ENCODE peak calls at places on chromosomes 1 and 21, in six cellular contexts. One of them, this sample, is unnamed. For H3K27me3, the result is how much of the 10 kb centered on the place peaks cover.

GRCh38 chr21:36980280-36981048 is 14.0 kb upstream of the HLCS start:
- DNase-seq in vagina: no peak
- DNase-seq in Peyer's patch: no peak
- DNase-seq in IMR-90: no peak
- DNase-seq in HCT116: no peak
- DNase-seq in K562: no peak
- DNase-seq in this sample: peak

GRCh38 chr1:157405662-157406061 is 146.7 kb downstream of the FCRL5 start:
- DNase-seq in vagina: no peak
- DNase-seq in Peyer's patch: no peak
- DNase-seq in IMR-90: no peak
- DNase-seq in HCT116: no peak
- DNase-seq in K562: no peak
- DNase-seq in this sample: no peak

GRCh38 chr1:183604048-183604808 is 14.0 kb upstream of the NCF2 start:
- DNase-seq in vagina: no peak
- DNase-seq in Peyer's patch: peak
- DNase-seq in IMR-90: peak
- DNase-seq in HCT116: no peak
- DNase-seq in K562: peak
- DNase-seq in this sample: no peak

GRCh38 chr1:85608851-85609250 is 28.3 kb downstream of the CCN1 start:
- DNase-seq in vagina: no peak
- DNase-seq in Peyer's patch: no peak
- DNase-seq in IMR-90: no peak
- DNase-seq in HCT116: no peak
- DNase-seq in K562: no peak
- DNase-seq in this sample: no peak

GRCh38 chr1:27418326-27418761 is 25.9 kb downstream of the GPR3 start:
- DNase-seq in vagina: no peak
- DNase-seq in Peyer's patch: peak
- DNase-seq in IMR-90: peak
- DNase-seq in HCT116: no peak
- DNase-seq in K562: no peak
- DNase-seq in this sample: no peak

GRCh38 chr1:66571789-66572188 is 37.8 kb downstream of the SGIP1 start:
- DNase-seq in vagina: no peak
- DNase-seq in Peyer's patch: no peak
- DNase-seq in IMR-90: peak
- DNase-seq in HCT116: peak
- DNase-seq in K562: no peak
- DNase-seq in this sample: no peak

GRCh38 chr1:117339866-117340357 is 27.3 kb upstream of the MAN1A2 start:
- DNase-seq in vagina: no peak
- DNase-seq in Peyer's patch: no peak
- DNase-seq in IMR-90: peak
- DNase-seq in HCT116: peak
- DNase-seq in K562: peak
- DNase-seq in this sample: no peak

GRCh38 chr1:11784993-11785769 is 20.6 kb downstream of the MTHFR start:
- DNase-seq in vagina: no peak
- DNase-seq in Peyer's patch: peak
- DNase-seq in IMR-90: peak
- DNase-seq in HCT116: peak
- DNase-seq in K562: peak
- DNase-seq in this sample: peak

GRCh38 chr1:230081751-230082150 is 14.7 kb downstream of the GALNT2 start:
- DNase-seq in vagina: no peak
- DNase-seq in Peyer's patch: no peak
- DNase-seq in IMR-90: no peak
- DNase-seq in HCT116: no peak
- DNase-seq in K562: no peak
- DNase-seq in this sample: no peak

GRCh38 chr1:22870201-22870871 is 102.3 kb downstream of the LACTBL1 start:
- DNase-seq in vagina: no peak
- DNase-seq in Peyer's patch: no peak
- DNase-seq in IMR-90: peak
- DNase-seq in HCT116: no peak
- DNase-seq in K562: no peak
- DNase-seq in this sample: no peak

GRCh38 chr1:69929278-69930057 is 275.9 kb downstream of the LRRC40 start:
- DNase-seq in vagina: no peak
- DNase-seq in Peyer's patch: no peak
- DNase-seq in IMR-90: no peak
- DNase-seq in HCT116: no peak
- DNase-seq in K562: no peak
- DNase-seq in this sample: no peak

GRCh38 chr21:44375281-44375651 is 21.8 kb downstream of the TRPM2 start:
- DNase-seq in vagina: no peak
- DNase-seq in Peyer's patch: peak
- DNase-seq in IMR-90: no peak
- DNase-seq in HCT116: no peak
- DNase-seq in K562: no peak
- DNase-seq in this sample: peak

GRCh38 chr1:53712276-53712675 is 26.7 kb downstream of the GLIS1 start:
- DNase-seq in vagina: no peak
- DNase-seq in Peyer's patch: no peak
- DNase-seq in IMR-90: no peak
- DNase-seq in HCT116: no peak
- DNase-seq in K562: no peak
- DNase-seq in this sample: no peak

GRCh38 chr1:35047188-35047858 is 15.6 kb upstream of the ZMYM6 start:
- DNase-seq in vagina: no peak
- DNase-seq in Peyer's patch: no peak
- DNase-seq in IMR-90: peak
- DNase-seq in HCT116: no peak
- DNase-seq in K562: no peak
- DNase-seq in this sample: no peak

GRCh38 chr21:44739316-44739715 is 27.9 kb upstream of the TSPEAR start:
- DNase-seq in vagina: no peak
- DNase-seq in Peyer's patch: no peak
- DNase-seq in IMR-90: no peak
- DNase-seq in HCT116: no peak
- DNase-seq in K562: no peak
- DNase-seq in this sample: no peak

GRCh38 chr21:33847586-33848251 is 67.9 kb downstream of the ATP5PO start:
- DNase-seq in vagina: no peak
- DNase-seq in Peyer's patch: no peak
- DNase-seq in IMR-90: no peak
- DNase-seq in HCT116: no peak
- DNase-seq in K562: no peak
- DNase-seq in this sample: no peak

GRCh38 chr1:6795661-6796060 is 10.4 kb downstream of the CAMTA1 start:
- DNase-seq in vagina: no peak
- DNase-seq in Peyer's patch: no peak
- DNase-seq in IMR-90: peak
- DNase-seq in HCT116: no peak
- DNase-seq in K562: no peak
- DNase-seq in this sample: no peak

GRCh38 chr1:187788686-187789085 is 959.9 kb downstream of the PLA2G4A start:
- DNase-seq in vagina: no peak
- DNase-seq in Peyer's patch: no peak
- DNase-seq in IMR-90: no peak
- DNase-seq in HCT116: no peak
- DNase-seq in K562: no peak
- DNase-seq in this sample: no peak

GRCh38 chr1:214552174-214552608 is 789 bp upstream of the PTPN14 start:
- DNase-seq in vagina: no peak
- DNase-seq in Peyer's patch: peak
- DNase-seq in IMR-90: peak
- DNase-seq in HCT116: peak
- DNase-seq in K562: no peak
- DNase-seq in this sample: no peak

GRCh38 chr1:205667909-205668643 is 12.2 kb downstream of the SLC45A3 start:
- DNase-seq in vagina: no peak
- DNase-seq in Peyer's patch: no peak
- DNase-seq in IMR-90: no peak
- DNase-seq in HCT116: no peak
- DNase-seq in K562: no peak
- DNase-seq in this sample: no peak

GRCh38 chr1:48917901-48918603 is 141.4 kb upstream of the BEND5 start:
- DNase-seq in vagina: no peak
- DNase-seq in Peyer's patch: no peak
- DNase-seq in IMR-90: no peak
- DNase-seq in HCT116: no peak
- DNase-seq in K562: no peak
- DNase-seq in this sample: peak

GRCh38 chr1:153307221-153307600 is 5.5 kb downstream of the PGLYRP3 start:
- DNase-seq in vagina: no peak
- DNase-seq in Peyer's patch: no peak
- DNase-seq in IMR-90: no peak
- DNase-seq in HCT116: no peak
- DNase-seq in K562: no peak
- DNase-seq in this sample: no peak

GRCh38 chr1:38992450-38993111 is 1.5 kb downstream of the AKIRIN1 start:
- DNase-seq in vagina: no peak
- DNase-seq in Peyer's patch: no peak
- DNase-seq in IMR-90: no peak
- DNase-seq in HCT116: no peak
- DNase-seq in K562: no peak
- DNase-seq in this sample: no peak

GRCh38 chr21:30561264-30561895 is at the start of gene KRTAP19-7:
- DNase-seq in vagina: no peak
- DNase-seq in Peyer's patch: no peak
- DNase-seq in IMR-90: no peak
- DNase-seq in HCT116: no peak
- DNase-seq in K562: no peak
- DNase-seq in this sample: no peak
- H3K27ac ChIP-seq in vagina: no peak
- H3K27ac ChIP-seq in Peyer's patch: no peak
- H3K27ac ChIP-seq in IMR-90: no peak
- H3K27ac ChIP-seq in HCT116: no peak
- H3K27ac ChIP-seq in K562: no peak
- H3K27ac ChIP-seq in this sample: no peak

GRCh38 chr1:3069491-3070303 is 694 bp downstream of the PRDM16 start:
- DNase-seq in vagina: no peak
- DNase-seq in Peyer's patch: no peak
- DNase-seq in IMR-90: peak
- DNase-seq in HCT116: peak
- DNase-seq in K562: no peak
- DNase-seq in this sample: peak
- H3K27me3 ChIP-seq in vagina: under half
- H3K27me3 ChIP-seq in Peyer's patch: under half
- H3K27me3 ChIP-seq in IMR-90: half or more
- H3K27me3 ChIP-seq in HCT116: under half
- H3K27me3 ChIP-seq in K562: under half
- H3K27me3 ChIP-seq in this sample: under half

GRCh38 chr1:232675267-232675666 is 45.3 kb upstream of the SIPA1L2 start:
- DNase-seq in vagina: no peak
- DNase-seq in Peyer's patch: no peak
- DNase-seq in IMR-90: peak
- DNase-seq in HCT116: no peak
- DNase-seq in K562: no peak
- DNase-seq in this sample: peak

GRCh38 chr1:232664844-232665777 is 35.2 kb upstream of the SIPA1L2 start:
- DNase-seq in vagina: no peak
- DNase-seq in Peyer's patch: no peak
- DNase-seq in IMR-90: no peak
- DNase-seq in HCT116: no peak
- DNase-seq in K562: no peak
- DNase-seq in this sample: no peak

GRCh38 chr1:232667781-232668101 is 37.8 kb upstream of the SIPA1L2 start:
- DNase-seq in vagina: no peak
- DNase-seq in Peyer's patch: no peak
- DNase-seq in IMR-90: peak
- DNase-seq in HCT116: no peak
- DNase-seq in K562: no peak
- DNase-seq in this sample: no peak

GRCh38 chr1:232667094-232667780 is 37.3 kb upstream of the SIPA1L2 start:
- DNase-seq in vagina: no peak
- DNase-seq in Peyer's patch: no peak
- DNase-seq in IMR-90: no peak
- DNase-seq in HCT116: no peak
- DNase-seq in K562: no peak
- DNase-seq in this sample: no peak

GRCh38 chr1:232669981-232670763 is 40.2 kb upstream of the SIPA1L2 start:
- DNase-seq in vagina: no peak
- DNase-seq in Peyer's patch: no peak
- DNase-seq in IMR-90: peak
- DNase-seq in HCT116: no peak
- DNase-seq in K562: no peak
- DNase-seq in this sample: no peak
- TF ChIP-seq POLR2A in vagina: no peak
- TF ChIP-seq POLR2A in Peyer's patch: no peak
- TF ChIP-seq POLR2A in IMR-90: no peak
- TF ChIP-seq POLR2A in HCT116: no peak
- TF ChIP-seq POLR2A in K562: no peak
- TF ChIP-seq POLR2A in this sample: no peak

DNA sequence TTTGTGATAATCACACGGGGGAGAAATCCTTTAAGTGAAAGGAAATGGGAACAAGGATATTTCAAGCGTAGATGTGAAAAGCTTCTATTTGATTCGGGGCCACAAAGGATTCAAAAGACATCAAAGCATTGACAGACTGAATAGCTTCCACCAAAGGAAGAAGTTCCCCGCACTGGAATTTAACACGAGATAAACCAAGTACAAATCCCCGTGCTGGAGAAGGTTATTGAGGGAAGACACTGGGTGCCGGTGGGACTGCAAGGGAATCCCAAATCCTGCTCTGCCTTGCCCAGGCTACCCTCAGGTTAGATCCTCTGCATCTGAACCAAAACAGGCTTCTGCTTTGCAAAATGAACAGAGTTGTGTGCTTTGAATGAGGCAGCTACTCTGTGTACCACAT is 566.9 kb downstream of the NPHP4 start:
- DNase-seq in vagina: no peak
- DNase-seq in Peyer's patch: no peak
- DNase-seq in IMR-90: no peak
- DNase-seq in HCT116: no peak
- DNase-seq in K562: no peak
- DNase-seq in this sample: no peak
- H3K27ac ChIP-seq in vagina: no peak
- H3K27ac ChIP-seq in Peyer's patch: no peak
- H3K27ac ChIP-seq in IMR-90: no peak
- H3K27ac ChIP-seq in HCT116: no peak
- H3K27ac ChIP-seq in K562: no peak
- H3K27ac ChIP-seq in this sample: no peak